ENCODE peak calls at places on chromosomes 6 and 20, in seven cellular contexts. One of them, this sample, is unnamed.

GRCh38 chr6:113859349-113860164 is 2.4 kb downstream of the MARCKS start:
- DNase-seq in pancreas: peak
- DNase-seq in A549: no peak
- DNase-seq in AG04450: no peak
- DNase-seq in fibroblast of lung: peak
- DNase-seq in RWPE2: no peak
- DNase-seq in body of pancreas: peak
- DNase-seq in this sample: no peak

GRCh38 chr20:25223179-25223661 is 24.7 kb upstream of the PYGB start:
- DNase-seq in pancreas: no peak
- DNase-seq in A549: peak
- DNase-seq in AG04450: peak
- DNase-seq in fibroblast of lung: peak
- DNase-seq in RWPE2: peak
- DNase-seq in body of pancreas: no peak
- DNase-seq in this sample: peak

GRCh38 chr6:78593898-78594666 is 273.3 kb upstream of the IRAK1BP1 start:
- DNase-seq in pancreas: no peak
- DNase-seq in A549: no peak
- DNase-seq in AG04450: no peak
- DNase-seq in fibroblast of lung: no peak
- DNase-seq in RWPE2: no peak
- DNase-seq in body of pancreas: no peak
- DNase-seq in this sample: no peak

GRCh38 chr6:38239719-38240451 is 399.8 kb downstream of the BTBD9 start:
- DNase-seq in pancreas: no peak
- DNase-seq in A549: no peak
- DNase-seq in AG04450: no peak
- DNase-seq in fibroblast of lung: peak
- DNase-seq in RWPE2: no peak
- DNase-seq in body of pancreas: no peak
- DNase-seq in this sample: no peak

GRCh38 chr6:148203970-148204369 is 138.7 kb upstream of the SASH1 start:
- DNase-seq in pancreas: no peak
- DNase-seq in A549: no peak
- DNase-seq in AG04450: peak
- DNase-seq in fibroblast of lung: peak
- DNase-seq in RWPE2: no peak
- DNase-seq in body of pancreas: no peak
- DNase-seq in this sample: peak

GRCh38 chr20:17889226-17889625 is 79.4 kb downstream of the SNX5 start:
- DNase-seq in pancreas: no peak
- DNase-seq in A549: no peak
- DNase-seq in AG04450: no peak
- DNase-seq in fibroblast of lung: peak
- DNase-seq in RWPE2: no peak
- DNase-seq in body of pancreas: no peak
- DNase-seq in this sample: no peak

GRCh38 chr6:111623046-111623718 is 17.5 kb upstream of the TRAF3IP2 start:
- DNase-seq in pancreas: no peak
- DNase-seq in A549: no peak
- DNase-seq in AG04450: no peak
- DNase-seq in fibroblast of lung: no peak
- DNase-seq in RWPE2: no peak
- DNase-seq in body of pancreas: no peak
- DNase-seq in this sample: no peak

GRCh38 chr20:878511-879307 is 37.4 kb downstream of the ANGPT4 start:
- DNase-seq in pancreas: no peak
- DNase-seq in A549: peak
- DNase-seq in AG04450: no peak
- DNase-seq in fibroblast of lung: peak
- DNase-seq in RWPE2: no peak
- DNase-seq in body of pancreas: no peak
- DNase-seq in this sample: no peak

GRCh38 chr6:111972714-111973678 is 80.9 kb upstream of the CCN6 start:
- DNase-seq in pancreas: no peak
- DNase-seq in A549: peak
- DNase-seq in AG04450: peak
- DNase-seq in fibroblast of lung: peak
- DNase-seq in RWPE2: no peak
- DNase-seq in body of pancreas: no peak
- DNase-seq in this sample: peak

GRCh38 chr6:168130683-168131371 is 51.8 kb upstream of the FRMD1 start:
- DNase-seq in pancreas: no peak
- DNase-seq in A549: no peak
- DNase-seq in AG04450: no peak
- DNase-seq in fibroblast of lung: no peak
- DNase-seq in RWPE2: no peak
- DNase-seq in body of pancreas: no peak
- DNase-seq in this sample: no peak

GRCh38 chr20:50788868-50789125 is 6.1 kb upstream of the BCAS4 start:
- DNase-seq in pancreas: no peak
- DNase-seq in A549: no peak
- DNase-seq in AG04450: no peak
- DNase-seq in fibroblast of lung: no peak
- DNase-seq in RWPE2: peak
- DNase-seq in body of pancreas: no peak
- DNase-seq in this sample: no peak

GRCh38 chr6:2817778-2818443 is 23.8 kb downstream of the SERPINB1 start:
- DNase-seq in pancreas: no peak
- DNase-seq in A549: no peak
- DNase-seq in AG04450: no peak
- DNase-seq in fibroblast of lung: peak
- DNase-seq in RWPE2: no peak
- DNase-seq in body of pancreas: no peak
- DNase-seq in this sample: no peak
- H3K4me3 ChIP-seq in pancreas: no peak
- H3K4me3 ChIP-seq in A549: peak
- H3K4me3 ChIP-seq in AG04450: no peak
- H3K4me3 ChIP-seq in fibroblast of lung: no peak
- H3K4me3 ChIP-seq in RWPE2: no peak
- H3K4me3 ChIP-seq in body of pancreas: no peak
- H3K4me3 ChIP-seq in this sample: no peak

GRCh38 chr6:33822575-33823395 is 19.0 kb upstream of the MLN start:
- DNase-seq in pancreas: no peak
- DNase-seq in A549: peak
- DNase-seq in AG04450: no peak
- DNase-seq in fibroblast of lung: no peak
- DNase-seq in RWPE2: peak
- DNase-seq in body of pancreas: no peak
- DNase-seq in this sample: no peak
- TF ChIP-seq CTCF in pancreas: no peak
- TF ChIP-seq CTCF in A549: no peak
- TF ChIP-seq CTCF in AG04450: peak
- TF ChIP-seq CTCF in fibroblast of lung: peak
- TF ChIP-seq CTCF in RWPE2: no peak
- TF ChIP-seq CTCF in body of pancreas: peak
- TF ChIP-seq CTCF in this sample: peak

GRCh38 chr6:156955494-156956183 is 178.5 kb downstream of the ARID1B start:
- DNase-seq in pancreas: peak
- DNase-seq in A549: no peak
- DNase-seq in AG04450: no peak
- DNase-seq in fibroblast of lung: no peak
- DNase-seq in RWPE2: no peak
- DNase-seq in body of pancreas: peak
- DNase-seq in this sample: no peak

GRCh38 chr6:156956286-156956685 is 179.1 kb downstream of the ARID1B start:
- DNase-seq in pancreas: no peak
- DNase-seq in A549: no peak
- DNase-seq in AG04450: no peak
- DNase-seq in fibroblast of lung: no peak
- DNase-seq in RWPE2: no peak
- DNase-seq in body of pancreas: no peak
- DNase-seq in this sample: no peak

GRCh38 chr6:156960525-156960924 is 183.3 kb downstream of the ARID1B start:
- DNase-seq in pancreas: no peak
- DNase-seq in A549: no peak
- DNase-seq in AG04450: no peak
- DNase-seq in fibroblast of lung: no peak
- DNase-seq in RWPE2: no peak
- DNase-seq in body of pancreas: no peak
- DNase-seq in this sample: no peak

GRCh38 chr6:156954781-156955180 is 177.6 kb downstream of the ARID1B start:
- DNase-seq in pancreas: no peak
- DNase-seq in A549: no peak
- DNase-seq in AG04450: no peak
- DNase-seq in fibroblast of lung: no peak
- DNase-seq in RWPE2: no peak
- DNase-seq in body of pancreas: no peak
- DNase-seq in this sample: no peak

GRCh38 chr6:156957931-156958547 is 180.9 kb downstream of the ARID1B start:
- DNase-seq in pancreas: no peak
- DNase-seq in A549: no peak
- DNase-seq in AG04450: no peak
- DNase-seq in fibroblast of lung: peak
- DNase-seq in RWPE2: no peak
- DNase-seq in body of pancreas: no peak
- DNase-seq in this sample: no peak
- H3K4me3 ChIP-seq in pancreas: no peak
- H3K4me3 ChIP-seq in A549: no peak
- H3K4me3 ChIP-seq in AG04450: no peak
- H3K4me3 ChIP-seq in fibroblast of lung: no peak
- H3K4me3 ChIP-seq in RWPE2: no peak
- H3K4me3 ChIP-seq in body of pancreas: no peak
- H3K4me3 ChIP-seq in this sample: no peak

GRCh38 chr20:34075647-34076046 is 36.4 kb downstream of the EIF2S2 start:
- DNase-seq in pancreas: no peak
- DNase-seq in A549: no peak
- DNase-seq in AG04450: no peak
- DNase-seq in fibroblast of lung: no peak
- DNase-seq in RWPE2: peak
- DNase-seq in body of pancreas: no peak
- DNase-seq in this sample: no peak
- TF ChIP-seq CTCF in pancreas: no peak
- TF ChIP-seq CTCF in A549: no peak
- TF ChIP-seq CTCF in AG04450: peak
- TF ChIP-seq CTCF in fibroblast of lung: no peak
- TF ChIP-seq CTCF in RWPE2: no peak
- TF ChIP-seq CTCF in body of pancreas: no peak
- TF ChIP-seq CTCF in this sample: peak

GRCh38 chr20:44969320-44969879 is 3.1 kb downstream of the STK4 start:
- DNase-seq in pancreas: no peak
- DNase-seq in A549: no peak
- DNase-seq in AG04450: no peak
- DNase-seq in fibroblast of lung: no peak
- DNase-seq in RWPE2: no peak
- DNase-seq in body of pancreas: no peak
- DNase-seq in this sample: no peak
- H3K4me3 ChIP-seq in pancreas: no peak
- H3K4me3 ChIP-seq in A549: no peak
- H3K4me3 ChIP-seq in AG04450: no peak
- H3K4me3 ChIP-seq in fibroblast of lung: no peak
- H3K4me3 ChIP-seq in RWPE2: no peak
- H3K4me3 ChIP-seq in body of pancreas: no peak
- H3K4me3 ChIP-seq in this sample: no peak

GRCh38 chr20:49219091-49219923 is at the start of gene DDX27:
- DNase-seq in pancreas: peak
- DNase-seq in A549: peak
- DNase-seq in AG04450: peak
- DNase-seq in fibroblast of lung: peak
- DNase-seq in RWPE2: peak
- DNase-seq in body of pancreas: peak
- DNase-seq in this sample: peak

GRCh38 chr20:49214546-49214945 is 4.7 kb upstream of the DDX27 start:
- DNase-seq in pancreas: no peak
- DNase-seq in A549: no peak
- DNase-seq in AG04450: no peak
- DNase-seq in fibroblast of lung: no peak
- DNase-seq in RWPE2: no peak
- DNase-seq in body of pancreas: no peak
- DNase-seq in this sample: no peak

GRCh38 chr20:49219924-49220831 is 962 bp downstream of the DDX27 start:
- DNase-seq in pancreas: no peak
- DNase-seq in A549: no peak
- DNase-seq in AG04450: no peak
- DNase-seq in fibroblast of lung: no peak
- DNase-seq in RWPE2: no peak
- DNase-seq in body of pancreas: no peak
- DNase-seq in this sample: no peak

GRCh38 chr20:49215232-49215631 is 4.0 kb upstream of the DDX27 start:
- DNase-seq in pancreas: no peak
- DNase-seq in A549: no peak
- DNase-seq in AG04450: no peak
- DNase-seq in fibroblast of lung: no peak
- DNase-seq in RWPE2: no peak
- DNase-seq in body of pancreas: no peak
- DNase-seq in this sample: no peak

DNA sequence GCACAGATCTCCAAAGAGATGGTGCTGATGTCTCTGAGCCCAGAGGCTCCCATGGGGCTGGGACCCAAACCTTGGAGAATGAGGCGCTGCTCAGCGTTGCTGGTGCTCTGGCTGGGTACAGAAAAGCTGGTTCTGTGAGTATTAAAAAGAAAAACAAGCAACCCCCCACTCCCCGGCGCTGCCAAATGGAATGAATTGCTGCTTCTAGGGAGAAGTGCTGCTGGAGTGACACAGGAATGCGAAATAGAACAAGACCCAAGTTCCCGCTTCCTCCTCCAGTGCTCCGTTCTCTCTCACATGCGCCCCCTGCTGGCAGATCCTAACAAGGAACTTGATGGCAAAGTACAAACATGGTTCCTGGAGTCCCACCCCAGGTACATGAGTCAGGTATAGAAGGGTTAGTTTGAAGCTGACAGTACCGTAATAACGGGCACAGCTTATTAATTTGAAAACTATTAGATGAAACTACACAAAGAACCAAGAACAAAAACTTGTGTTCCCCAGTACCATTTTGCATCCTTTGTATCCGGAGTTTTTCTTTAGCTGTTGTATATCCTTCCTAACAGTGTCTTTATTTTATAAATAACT is 2.1 kb upstream of the DDX27 start:
- DNase-seq in pancreas: peak
- DNase-seq in A549: peak
- DNase-seq in AG04450: peak
- DNase-seq in fibroblast of lung: peak
- DNase-seq in RWPE2: peak
- DNase-seq in body of pancreas: peak
- DNase-seq in this sample: peak
- TF ChIP-seq CTCF in pancreas: peak
- TF ChIP-seq CTCF in A549: peak
- TF ChIP-seq CTCF in AG04450: peak
- TF ChIP-seq CTCF in fibroblast of lung: peak
- TF ChIP-seq CTCF in RWPE2: peak
- TF ChIP-seq CTCF in body of pancreas: peak
- TF ChIP-seq CTCF in this sample: peak

This sample was measured in AG04449.